ENCODE peak calls at places on chromosomes 11 and 22, in nine cellular contexts. U, P, X, N, V, C, I, R and T are unnamed samples.
A peak's percentile ranks its signal among the peaks of the same experiment; 100 is the strongest.

GRCh38 chr11:13007702-13008435 is 1.2 kb upstream of the RASSF10 start:
- DNase-seq in U (no peak), P (no peak), X (no peak), N (no peak), V (no peak), C (no peak), I (no peak), R (no peak), T (no peak)

GRCh38 chr11:9573775-9574555 is 495 bp downstream of the WEE1 start:
- DNase-seq in U (peak; percentile 33), P (no peak), X (no peak), N (peak; percentile 61), V (no peak), C (no peak), I (no peak), R (peak; percentile 71), T (no peak)

GRCh38 chr11:83042966-83043711 is 28.6 kb downstream of the RAB30 start:
- DNase-seq in U (no peak), P (no peak), X (no peak), N (no peak), V (no peak), C (no peak), I (no peak), R (no peak), T (no peak)

GRCh38 chr11:121237686-121238658 is 54.6 kb upstream of the SC5D start:
- DNase-seq in U (no peak), P (no peak), X (no peak), N (peak; percentile 34), V (no peak), C (no peak), I (no peak), R (no peak), T (peak; percentile 59)

GRCh38 chr11:3160252-3161031 is 4.7 kb downstream of the OSBPL5 start:
- DNase-seq in U (peak; percentile 30), P (peak; percentile 95), X (peak; percentile 96), N (no peak), V (no peak), C (peak; percentile 86), I (no peak), R (no peak), T (peak; percentile 68)

GRCh38 chr22:17106785-17107546 is 14.2 kb downstream of the TMEM121B start:
- DNase-seq in U (peak; percentile 71), P (no peak), X (peak; percentile 59), N (peak; percentile 80), V (no peak), C (no peak), I (no peak), R (peak; percentile 51), T (no peak)

GRCh38 chr11:64343740-64344133 is 3.7 kb downstream of the CCDC88B start:
- DNase-seq in U (no peak), P (no peak), X (no peak), N (peak; percentile 49), V (no peak), C (no peak), I (peak; percentile 38), R (no peak), T (no peak)

GRCh38 chr11:114291847-114292680 is 4.1 kb upstream of the NNMT start:
- DNase-seq in U (no peak), P (no peak), X (no peak), N (no peak), V (no peak), C (no peak), I (no peak), R (no peak), T (peak; percentile 80)

GRCh38 chr11:3853935-3854659 is 1.4 kb upstream of the STIM1 start:
- DNase-seq in U (peak; percentile 84), P (no peak), X (peak; percentile 75), N (no peak), V (peak; percentile 40), C (no peak), I (peak; percentile 82), R (peak; percentile 86), T (no peak)

GRCh38 chr11:72575533-72576170 is 98.6 kb downstream of the PDE2A start:
- DNase-seq in U (no peak), P (no peak), X (peak; percentile 54), N (no peak), V (no peak), C (no peak), I (no peak), R (peak; percentile 50), T (no peak)

GRCh38 chr11:61961570-61962212 is 5.7 kb downstream of the FTH1 start:
- DNase-seq in U (no peak), P (peak; percentile 81), X (peak; percentile 87), N (no peak), V (no peak), C (peak; percentile 40), I (no peak), R (peak; percentile 53), T (no peak)

GRCh38 chr11:14908214-14908880 is 16.3 kb upstream of the CYP2R1 start:
- DNase-seq in U (peak; percentile 60), P (no peak), X (no peak), N (peak; percentile 58), V (no peak), C (no peak), I (peak; percentile 38), R (no peak), T (no peak)

GRCh38 chr22:46731246-46732040 is 6.6 kb downstream of the CERK start:
- DNase-seq in U (no peak), P (no peak), X (no peak), N (no peak), V (no peak), C (no peak), I (no peak), R (no peak), T (no peak)

GRCh38 chr22:23183107-23183698 is 2.9 kb downstream of the BCR start:
- DNase-seq in U (no peak), P (peak; percentile 89), X (no peak), N (no peak), V (no peak), C (peak; percentile 54), I (peak; percentile 16), R (no peak), T (no peak)

GRCh38 chr11:106644824-106645223 is 373.5 kb downstream of the GUCY1A2 start:
- DNase-seq in U (no peak), P (no peak), X (no peak), N (no peak), V (no peak), C (no peak), I (no peak), R (no peak), T (no peak)